ENCODE peak calls at places on chromosomes 4 and X, in eight cellular contexts. E is mesendoderm, D is uterus, M is heart left ventricle, Y is NT2/D1, B is IMR-90, F is tibial artery, W is psoas muscle. Q is an unnamed sample.

GRCh38 chr4:68259191-68259590 is 13.7 kb upstream of the TMPRSS11B start:
- DNase-seq in E (no peak), D (no peak), M (no peak), Y (no peak), B (no peak), F (no peak), W (no peak), Q (no peak)

GRCh38 chrX:93422693-93423092 is 250.7 kb downstream of the NAP1L3 start:
- DNase-seq in E (peak; percentile 64), D (no peak), M (no peak), Y (peak; percentile 22), B (peak; percentile 1), F (no peak), W (no peak), Q (no peak)

GRCh38 chr4:47075241-47075640 is 43.9 kb downstream of the GABRB1 start:
- DNase-seq in E (no peak), D (no peak), M (no peak), Y (no peak), B (peak; percentile 54), F (no peak), W (no peak), Q (no peak)

GRCh38 chrX:46574337-46574940 is 874 bp downstream of the CHST7 start:
- DNase-seq in E (peak; percentile 45), D (no peak), M (no peak), Y (no peak), B (no peak), F (no peak), W (peak; percentile 64), Q (peak; percentile 9)

GRCh38 chrX:125757794-125758564 is 408.1 kb downstream of the DCAF12L2 start:
- DNase-seq in E (no peak), D (peak; percentile 39), M (peak; percentile 39), Y (no peak), B (no peak), F (peak; percentile 38), W (no peak), Q (no peak)

GRCh38 chrX:133645251-133645650 is 230.0 kb upstream of the GPC4 start:
- DNase-seq in E (no peak), D (peak; percentile 24), M (no peak), Y (no peak), B (peak; percentile 17), F (no peak), W (no peak), Q (no peak)

GRCh38 chrX:150487369-150488094 is 80.9 kb upstream of the MTM1 start:
- DNase-seq in E (no peak), D (no peak), M (no peak), Y (no peak), B (no peak), F (no peak), W (no peak), Q (no peak)

GRCh38 chrX:37302569-37302968 is 46.6 kb upstream of the PRRG1 start:
- DNase-seq in E (peak; percentile 34), D (no peak), M (peak; percentile 5), Y (no peak), B (peak; percentile 21), F (peak; percentile 18), W (no peak), Q (no peak)

GRCh38 chr4:158948071-158948470 is 154.8 kb upstream of the RAPGEF2 start:
- DNase-seq in E (no peak), D (no peak), M (no peak), Y (no peak), B (no peak), F (no peak), W (no peak), Q (no peak)

GRCh38 chr4:127632420-127633403 is at the start of gene INTU:
- DNase-seq in E (peak; percentile 99), D (peak; percentile 89), M (peak; percentile 94), Y (peak; percentile 87), B (peak; percentile 97), F (peak; percentile 97), W (peak; percentile 94), Q (no peak)

GRCh38 chrX:129638917-129639316 is 15.8 kb downstream of the APLN start:
- DNase-seq in E (peak; percentile 19), D (no peak), M (no peak), Y (no peak), B (no peak), F (no peak), W (no peak), Q (no peak)

GRCh38 chrX:49664824-49665223 is 31.0 kb downstream of the PAGE1 start:
- DNase-seq in E (no peak), D (no peak), M (no peak), Y (no peak), B (no peak), F (no peak), W (no peak), Q (no peak)

GRCh38 chrX:135384161-135384836 is 37.4 kb upstream of the SMIM10L2A start:
- DNase-seq in E (peak; percentile 62), D (no peak), M (no peak), Y (no peak), B (no peak), F (no peak), W (no peak), Q (peak; percentile 33)

GRCh38 chr4:109994415-109994827 is 81.7 kb downstream of the EGF start:
- DNase-seq in E (no peak), D (no peak), M (no peak), Y (no peak), B (no peak), F (no peak), W (no peak), Q (no peak)

GRCh38 chr4:79211490-79211889 is 114.4 kb downstream of the NAA11 start:
- DNase-seq in E (no peak), D (no peak), M (no peak), Y (no peak), B (no peak), F (no peak), W (no peak), Q (no peak)

GRCh38 chrX:130715299-130715698 is 187.7 kb downstream of the ENOX2 start:
- DNase-seq in E (no peak), D (no peak), M (no peak), Y (no peak), B (peak; percentile 22), F (no peak), W (no peak), Q (no peak)

GRCh38 chr4:7929530-7929951 is 10.1 kb downstream of the AFAP1 start:
- DNase-seq in E (peak; percentile 85), D (no peak), M (no peak), Y (no peak), B (no peak), F (no peak), W (no peak), Q (no peak)

GRCh38 chrX:154010330-154011087 is 9.2 kb downstream of the IRAK1 start:
- DNase-seq in E (no peak), D (no peak), M (no peak), Y (no peak), B (no peak), F (no peak), W (peak; percentile 73), Q (no peak)

GRCh38 chr4:27024807-27025206 is 164.2 kb downstream of the STIM2 start:
- DNase-seq in E (peak; percentile 40), D (no peak), M (no peak), Y (no peak), B (no peak), F (no peak), W (no peak), Q (no peak)

GRCh38 chrX:137550561-137551305 is 15.2 kb upstream of the ZIC3 start:
- DNase-seq in E (peak; percentile 51), D (no peak), M (no peak), Y (no peak), B (no peak), F (no peak), W (no peak), Q (no peak)
- H3K27me3 ChIP-seq in E (peaks cover 18% of the 10 kb centered on the region), D (peaks cover 37% of the 10 kb centered on the region), M (peaks cover 43% of the 10 kb centered on the region), Y (peaks cover 21% of the 10 kb centered on the region), B (peaks cover 6% of the 10 kb centered on the region), F (peaks cover 54% of the 10 kb centered on the region), W (peaks cover 27% of the 10 kb centered on the region), Q (no peaks in the 10 kb centered on the region)

DNA sequence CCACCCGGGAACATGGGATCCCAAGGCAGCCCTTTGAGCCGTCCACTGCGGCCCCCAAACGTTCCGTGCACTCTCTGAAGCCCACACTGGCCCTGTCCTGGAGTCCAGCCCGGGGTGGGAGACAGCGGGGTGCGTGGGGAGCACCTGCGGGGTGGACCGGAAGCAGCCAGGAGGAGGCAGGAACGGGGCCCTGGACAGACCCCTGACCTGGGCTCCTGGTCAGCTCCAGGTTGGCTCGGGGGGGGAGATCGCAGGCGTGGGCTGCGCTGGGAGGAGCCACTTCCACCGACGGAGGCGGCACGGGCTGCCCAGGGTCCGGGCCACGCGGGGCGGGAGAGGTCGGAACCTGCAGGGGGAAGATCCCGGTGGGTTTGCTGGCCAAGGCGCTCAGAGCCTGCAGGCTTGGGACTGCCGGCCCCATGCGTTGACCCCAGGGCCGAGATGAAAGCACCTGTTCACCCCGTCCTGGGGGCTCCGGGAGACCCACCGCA is 5.7 kb upstream of the PLCXD1 start:
- DNase-seq in E (no peak), D (no peak), M (peak; percentile 17), Y (no peak), B (no peak), F (peak; percentile 18), W (no peak), Q (no peak)
- H3K4me3 ChIP-seq in E (no peak overlapping the region), D (no peak overlapping the region), M (peak overlapping the region; percentile 61), Y (peak overlapping the region; percentile 91), B (no peak overlapping the region), F (peak overlapping the region; percentile 56), W (peak overlapping the region; percentile 65), Q (peak overlapping the region; percentile 71)

GRCh38 chrX:107496786-107497185 is 47.3 kb downstream of the FRMPD3 start:
- DNase-seq in E (no peak), D (no peak), M (no peak), Y (no peak), B (no peak), F (no peak), W (no peak), Q (no peak)
- H3K27me3 ChIP-seq in E (no peaks in the 10 kb centered on the region), D (no peaks in the 10 kb centered on the region), M (no peaks in the 10 kb centered on the region), Y (no peaks in the 10 kb centered on the region), B (peaks cover 38% of the 10 kb centered on the region), F (no peaks in the 10 kb centered on the region), W (no peaks in the 10 kb centered on the region), Q (no peaks in the 10 kb centered on the region)

GRCh38 chr4:119027815-119028214 is 107.8 kb upstream of the MYOZ2 start:
- DNase-seq in E (no peak), D (no peak), M (no peak), Y (no peak), B (no peak), F (no peak), W (no peak), Q (no peak)

GRCh38 chr4:119029847-119030535 is 105.6 kb upstream of the MYOZ2 start:
- DNase-seq in E (no peak), D (no peak), M (no peak), Y (no peak), B (no peak), F (no peak), W (no peak), Q (no peak)

GRCh38 chr4:119025916-119026661 is 109.5 kb upstream of the MYOZ2 start:
- DNase-seq in E (no peak), D (peak; percentile 71), M (no peak), Y (no peak), B (peak; percentile 93), F (peak; percentile 64), W (no peak), Q (no peak)

GRCh38 chr4:119026662-119027444 is 108.8 kb upstream of the MYOZ2 start:
- DNase-seq in E (peak; percentile 33), D (peak; percentile 52), M (no peak), Y (no peak), B (no peak), F (peak; percentile 39), W (peak; percentile 84), Q (no peak)

DNA sequence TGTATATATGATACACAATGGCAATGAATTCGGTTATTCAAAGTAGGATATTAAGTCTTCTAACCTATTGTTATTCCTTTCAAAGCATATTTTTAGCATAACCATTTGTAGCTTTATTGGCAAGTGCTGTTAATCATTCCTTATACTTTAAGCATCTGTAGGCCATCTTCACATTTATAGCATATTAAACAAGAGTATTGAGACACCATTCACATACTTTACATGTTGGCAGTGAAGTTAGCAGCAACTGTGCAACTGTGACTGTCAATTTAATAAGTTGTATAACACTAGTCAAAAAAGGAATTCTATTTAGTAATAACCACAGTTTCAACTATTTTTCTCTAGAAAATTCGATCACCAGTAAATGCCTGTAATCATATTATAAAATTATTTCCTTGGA is 107.3 kb upstream of the MYOZ2 start:
- DNase-seq in E (no peak), D (no peak), M (no peak), Y (no peak), B (no peak), F (no peak), W (no peak), Q (no peak)
- H3K4me3 ChIP-seq in E (no peak overlapping the region), D (peak overlapping the region; percentile 31), M (peak overlapping the region; percentile 2), Y (no peak overlapping the region), B (peak overlapping the region; percentile 18), F (peak overlapping the region; percentile 55), W (peak overlapping the region; percentile 77), Q (no peak overlapping the region)